ENCODE peak calls at places on chromosomes 1 and 21, in seven cellular contexts. F is Peyer's patch, E is thyroid gland, J is body of pancreas, G is tibial nerve, B is stomach, O is right lobe of liver. H is an unnamed sample.

GRCh38 chr1:81126989-81127571 is 673.7 kb upstream of the ADGRL2 start:
- DNase-seq in F (no peak), E (no peak), J (peak; percentile 25), G (no peak), B (no peak), O (no peak), H (no peak)

GRCh38 chr1:63537940-63538339 is 14.6 kb downstream of the EFCAB7 start:
- DNase-seq in F (no peak), E (no peak), J (no peak), G (no peak), B (no peak), O (no peak), H (no peak)

GRCh38 chr21:15687208-15687607 is 42.6 kb upstream of the USP25 start:
- DNase-seq in F (no peak), E (no peak), J (no peak), G (no peak), B (no peak), O (no peak), H (no peak)

GRCh38 chr1:157025856-157026255 is 19.7 kb downstream of the ARHGEF11 start:
- DNase-seq in F (no peak), E (no peak), J (no peak), G (no peak), B (no peak), O (no peak), H (no peak)

GRCh38 chr1:89821322-89822108 is 683 bp downstream of the LRRC8D start:
- DNase-seq in F (peak; percentile 86), E (peak; percentile 72), J (peak; percentile 57), G (no peak), B (peak; percentile 55), O (peak; percentile 67), H (no peak)

GRCh38 chr21:42461881-42462877 is 33.8 kb downstream of the RSPH1 start:
- DNase-seq in F (peak; percentile 79), E (no peak), J (peak; percentile 75), G (no peak), B (peak; percentile 75), O (peak; percentile 81), H (no peak)

GRCh38 chr1:29122662-29122986 is 1.1 kb downstream of the TMEM200B start:
- DNase-seq in F (peak; percentile 53), E (no peak), J (peak; percentile 13), G (peak; percentile 55), B (peak; percentile 49), O (no peak), H (no peak)

GRCh38 chr21:31473685-31474345 is 129.8 kb upstream of the TIAM1 start:
- DNase-seq in F (no peak), E (no peak), J (no peak), G (no peak), B (no peak), O (no peak), H (no peak)

GRCh38 chr1:87706198-87706597 is 377.5 kb downstream of the LMO4 start:
- DNase-seq in F (no peak), E (no peak), J (no peak), G (no peak), B (no peak), O (no peak), H (no peak)

GRCh38 chr1:231594123-231594522 is 32.5 kb upstream of the DISC1 start:
- DNase-seq in F (no peak), E (no peak), J (no peak), G (no peak), B (no peak), O (no peak), H (no peak)

GRCh38 chr1:89065077-89065868 is at the start of gene GBP1:
- DNase-seq in F (no peak), E (no peak), J (peak; percentile 22), G (no peak), B (no peak), O (no peak), H (no peak)

GRCh38 chr1:109397451-109398342 is at the start of gene SORT1:
- DNase-seq in F (peak; percentile 83), E (peak; percentile 87), J (peak; percentile 83), G (peak; percentile 71), B (peak; percentile 85), O (peak; percentile 74), H (no peak)
- TF ChIP-seq CTCF in F (peak; percentile 22), E (no peak), J (no peak), G (peak; percentile 43), B (no peak), O (no peak), H (no peak)

GRCh38 chr1:52141513-52142219 is at the start of gene ZFYVE9:
- DNase-seq in F (peak; percentile 84), E (peak; percentile 75), J (peak; percentile 79), G (peak; percentile 29), B (peak; percentile 81), O (peak; percentile 81), H (no peak)
- TF ChIP-seq POLR2A in F (peak; percentile 36), E (no peak), J (peak; percentile 27), G (peak; percentile 32), B (no peak), O (peak; percentile 48), H (peak; percentile 13)

GRCh38 chr1:240091201-240091600 is 482 bp upstream of the FMN2 start:
- DNase-seq in F (no peak), E (no peak), J (no peak), G (no peak), B (no peak), O (no peak), H (no peak)

GRCh38 chr1:240091614-240092300 is at the start of gene FMN2:
- DNase-seq in F (no peak), E (no peak), J (no peak), G (no peak), B (no peak), O (no peak), H (no peak)

GRCh38 chr1:240094043-240094722 is 2.5 kb downstream of the FMN2 start:
- DNase-seq in F (no peak), E (no peak), J (no peak), G (no peak), B (no peak), O (no peak), H (no peak)

GRCh38 chr1:240093120-240093961 is 1.7 kb downstream of the FMN2 start:
- DNase-seq in F (no peak), E (no peak), J (no peak), G (no peak), B (no peak), O (no peak), H (no peak)

DNA sequence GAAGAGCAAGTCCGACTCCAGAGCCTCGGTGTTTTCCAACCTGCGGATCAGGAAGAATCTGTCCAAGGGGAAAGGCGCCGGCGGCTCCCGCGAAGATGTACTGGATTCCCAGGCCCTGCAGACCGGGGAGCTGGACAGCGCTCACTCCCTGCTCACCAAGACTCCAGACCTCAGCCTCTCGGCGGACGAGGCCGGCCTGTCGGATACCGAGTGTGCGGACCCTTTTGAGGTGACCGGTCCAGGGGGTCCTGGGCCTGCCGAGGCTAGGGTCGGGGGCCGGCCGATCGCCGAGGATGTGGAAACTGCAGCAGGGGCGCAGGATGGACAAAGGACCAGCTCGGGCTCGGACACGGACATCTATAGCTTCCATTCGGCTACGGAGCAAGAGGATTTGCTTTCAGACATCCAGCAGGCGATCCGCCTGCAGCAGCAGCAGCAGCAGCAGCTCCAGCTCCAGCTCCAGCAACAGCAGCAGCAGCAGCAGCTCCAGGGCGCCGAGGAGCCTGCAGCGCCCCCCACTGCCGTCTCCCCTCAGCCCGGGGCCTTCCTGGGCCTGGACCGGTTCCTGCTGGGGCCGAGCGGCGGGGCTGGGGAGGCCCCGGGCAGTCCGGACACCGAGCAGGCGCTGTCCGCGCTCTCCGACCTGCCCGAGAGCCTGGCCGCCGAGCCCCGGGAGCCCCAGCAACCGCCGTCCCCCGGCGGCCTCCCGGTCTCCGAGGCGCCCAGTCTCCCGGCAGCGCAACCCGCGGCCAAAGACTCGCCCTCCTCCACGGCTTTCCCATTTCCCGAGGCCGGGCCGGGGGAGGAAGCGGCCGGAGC is 827 bp downstream of the FMN2 start:
- DNase-seq in F (no peak), E (peak; percentile 2), J (peak; percentile 13), G (no peak), B (no peak), O (no peak), H (no peak)
- TF ChIP-seq CTCF in F (no peak), E (no peak), J (no peak), G (peak; percentile 28), B (no peak), O (no peak), H (no peak)

GRCh38 chr1:52842643-52843310 is at the start of gene ZYG11A:
- DNase-seq in F (peak; percentile 68), E (peak; percentile 82), J (peak; percentile 38), G (no peak), B (peak; percentile 59), O (peak; percentile 61), H (no peak)
- TF ChIP-seq POLR2A in F (no peak), E (no peak), J (no peak), G (no peak), B (no peak), O (no peak), H (no peak)

DNA sequence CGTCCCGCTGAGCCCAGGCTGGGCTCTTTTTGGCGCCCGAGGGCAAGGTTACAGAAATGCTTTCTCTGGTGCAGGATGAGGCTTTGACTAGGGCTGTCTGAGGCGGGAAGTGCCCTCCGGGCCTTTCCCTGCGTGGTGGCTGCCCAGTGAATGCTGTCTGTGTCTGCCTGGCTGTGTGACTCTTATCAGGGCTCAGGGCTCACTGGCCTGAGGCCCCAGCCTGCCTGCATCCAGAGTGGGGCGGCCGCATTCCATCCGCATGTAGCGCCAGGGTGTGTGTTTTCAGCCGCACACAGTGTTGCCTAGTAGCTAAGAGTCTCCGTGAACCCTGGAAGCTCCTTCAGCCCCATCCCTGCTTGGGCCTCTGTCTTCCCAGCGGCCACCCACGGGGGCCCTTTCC is 59.1 kb downstream of the FAAP20 start:
- DNase-seq in F (peak; percentile 68), E (peak; percentile 55), J (peak; percentile 47), G (no peak), B (peak; percentile 62), O (no peak), H (no peak)
- TF ChIP-seq CTCF in F (no peak), E (no peak), J (no peak), G (peak; percentile 10), B (no peak), O (no peak), H (no peak)

GRCh38 chr1:6205849-6206845 is at the start of gene RNF207:
- DNase-seq in F (peak; percentile 75), E (peak; percentile 71), J (peak; percentile 72), G (no peak), B (peak; percentile 75), O (peak; percentile 81), H (no peak)
- TF ChIP-seq POLR2A in F (peak; percentile 65), E (no peak), J (peak; percentile 85), G (no peak), B (no peak), O (peak; percentile 74), H (no peak)

DNA sequence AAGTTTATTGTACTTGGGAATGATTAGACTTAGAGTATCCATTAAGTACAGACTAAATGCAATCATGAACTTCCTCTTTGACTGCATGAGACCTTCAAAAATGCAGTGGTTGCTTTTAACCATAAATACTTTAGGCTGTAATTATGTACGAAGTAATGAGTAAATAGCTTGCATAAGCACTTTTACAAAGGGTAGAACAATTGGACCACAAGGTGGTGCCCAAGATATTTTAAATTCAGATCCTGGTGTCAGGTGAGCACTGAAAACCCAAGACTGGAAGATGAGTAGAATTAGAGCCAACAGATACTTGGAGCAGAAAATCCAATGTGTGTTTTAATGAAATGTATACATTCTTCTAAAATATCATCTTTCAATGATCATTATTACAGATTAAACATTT is 43.4 kb upstream of the RHOU start:
- DNase-seq in F (no peak), E (peak; percentile 16), J (peak; percentile 75), G (no peak), B (peak; percentile 32), O (peak; percentile 55), H (no peak)
- TF ChIP-seq CTCF in F (peak; percentile 69), E (peak; percentile 69), J (peak; percentile 80), G (peak; percentile 57), B (peak; percentile 29), O (peak; percentile 67), H (no peak)

H was measured in vagina.